ENCODE peak calls at places on chromosomes 5 and 9, in four cellular contexts. J is HTR-8/SVneo; N is activated CD8-positive, alpha-beta memory T cell treated with anti-CD3 and anti-CD28 coated beads for 48 hours; E is naive B cell. A is an unnamed sample.

GRCh38 chr5:151699071-151699901 is 12.6 kb upstream of the SPARC start:
- DNase-seq in E (no peak), N (no peak), J (peak), A (peak)

GRCh38 chr9:98593354-98594253 is 115.1 kb downstream of the GABBR2 start:
- DNase-seq in N (no peak), E (no peak), J (no peak), A (no peak)

GRCh38 chr5:177040814-177041410 is 18.4 kb downstream of the ZNF346 start:
- DNase-seq in J (no peak), E (no peak), N (no peak), A (no peak)

GRCh38 chr5:132750471-132751230 is 3.4 kb downstream of the CCNI2 start:
- DNase-seq in E (no peak), N (no peak), J (no peak), A (no peak)

GRCh38 chr9:138063785-138064184 is 186.2 kb downstream of the CACNA1B start:
- DNase-seq in J (no peak), E (no peak), N (no peak), A (no peak)

GRCh38 chr5:115375922-115376321 is 79.5 kb upstream of the CCDC112 start:
- DNase-seq in E (no peak), N (no peak), J (no peak), A (no peak)

GRCh38 chr5:56518820-56519219 is 285.7 kb upstream of the ANKRD55 start:
- DNase-seq in N (no peak), J (no peak), E (no peak), A (no peak)

GRCh38 chr9:27528278-27528885 is 1.2 kb downstream of the MOB3B start:
- DNase-seq in J (peak), N (peak), E (peak), A (peak)

GRCh38 chr9:73869261-73869660 is 627.9 kb upstream of the RORB start:
- DNase-seq in N (no peak), E (peak), J (no peak), A (no peak)

GRCh38 chr5:27353540-27353939 is 315.2 kb upstream of the CDH9 start:
- DNase-seq in E (no peak), N (no peak), J (no peak), A (no peak)

GRCh38 chr5:136810198-136810823 is 445.0 kb upstream of the TRPC7 start:
- DNase-seq in E (no peak), J (no peak), N (no peak), A (no peak)

GRCh38 chr5:174559141-174559540 is 165.2 kb upstream of the MSX2 start:
- DNase-seq in E (no peak), N (no peak), J (no peak), A (no peak)

GRCh38 chr5:141560725-141561483 is 57.9 kb downstream of the DIAPH1 start:
- DNase-seq in E (no peak), N (no peak), J (peak), A (peak)

GRCh38 chr5:157539623-157540022 is 36.0 kb downstream of the ADAM19 start:
- DNase-seq in E (no peak), J (no peak), N (no peak), A (no peak)

GRCh38 chr5:170438581-170438980 is 49.4 kb upstream of the KCNMB1 start:
- DNase-seq in J (no peak), E (no peak), N (no peak), A (no peak)

GRCh38 chr5:130198927-130199326 is 294.7 kb downstream of the CHSY3 start:
- DNase-seq in N (no peak), E (no peak), J (no peak), A (no peak)

GRCh38 chr5:65907138-65907537 is 19.2 kb upstream of the ERBIN start:
- DNase-seq in J (no peak), E (no peak), N (no peak), A (no peak)

GRCh38 chr9:136122425-136123383 is 4.0 kb upstream of the TMEM250 start:
- DNase-seq in J (peak), E (peak), N (peak), A (peak)

GRCh38 chr5:50415912-50416311 is 25.2 kb downstream of the EMB start:
- DNase-seq in N (no peak), E (peak), J (no peak), A (no peak)

GRCh38 chr5:172891716-172892421 is 57.8 kb downstream of the ERGIC1 start:
- DNase-seq in N (no peak), J (no peak), E (no peak), A (peak)

GRCh38 chr9:100455470-100455869 is 17.5 kb upstream of the TMEFF1 start:
- DNase-seq in E (no peak), N (no peak), J (no peak), A (no peak)

GRCh38 chr5:151895660-151896040 is 29.0 kb downstream of the GLRA1 start:
- DNase-seq in E (no peak), J (peak), N (no peak), A (no peak)

A was measured in sigmoid colon.